ENCODE peak calls at places on chromosomes 16 and 17, in six cellular contexts. S is lower leg skin, B is prostate gland, G is heart left ventricle, N is tibial nerve, E is esophagus squamous epithelium. W is an unnamed sample.

GRCh38 chr17:17032131-17032692 is 10.0 kb upstream of the MPRIP start:
- DNase-seq in S (no peak), B (no peak), G (peak), N (no peak), E (no peak), W (peak)

GRCh38 chr17:69854381-69854780 is 220.6 kb upstream of the KCNJ16 start:
- DNase-seq in S (no peak), B (no peak), G (no peak), N (no peak), E (no peak), W (no peak)

GRCh38 chr16:50011707-50012106 is 13.3 kb upstream of the CNEP1R1 start:
- DNase-seq in S (no peak), B (no peak), G (no peak), N (no peak), E (no peak), W (no peak)

GRCh38 chr17:7179317-7180254 is at the start of gene ASGR1:
- DNase-seq in S (no peak), B (no peak), G (no peak), N (no peak), E (no peak), W (no peak)

GRCh38 chr17:81702934-81703746 is at the start of gene MRPL12:
- DNase-seq in S (peak), B (peak), G (peak), N (peak), E (peak), W (peak)

GRCh38 chr16:85415196-85415988 is 197.7 kb upstream of the GSE1 start:
- DNase-seq in S (peak), B (no peak), G (peak), N (no peak), E (no peak), W (no peak)

GRCh38 chr17:17751489-17751995 is 70.3 kb downstream of the RAI1 start:
- DNase-seq in S (no peak), B (no peak), G (no peak), N (no peak), E (no peak), W (no peak)

GRCh38 chr17:48841395-48841831 is 10.6 kb downstream of the CALCOCO2 start:
- DNase-seq in S (no peak), B (peak), G (no peak), N (peak), E (no peak), W (no peak)

GRCh38 chr17:83098241-83099085 is 19.1 kb downstream of the METRNL start:
- DNase-seq in S (no peak), B (no peak), G (no peak), N (no peak), E (no peak), W (no peak)

GRCh38 chr17:17060930-17061329 is 18.7 kb downstream of the MPRIP start:
- DNase-seq in S (peak), B (no peak), G (peak), N (no peak), E (no peak), W (no peak)

GRCh38 chr17:33113281-33114010 is 121.8 kb downstream of the SPACA3 start:
- DNase-seq in S (no peak), B (no peak), G (no peak), N (no peak), E (no peak), W (no peak)

DNA sequence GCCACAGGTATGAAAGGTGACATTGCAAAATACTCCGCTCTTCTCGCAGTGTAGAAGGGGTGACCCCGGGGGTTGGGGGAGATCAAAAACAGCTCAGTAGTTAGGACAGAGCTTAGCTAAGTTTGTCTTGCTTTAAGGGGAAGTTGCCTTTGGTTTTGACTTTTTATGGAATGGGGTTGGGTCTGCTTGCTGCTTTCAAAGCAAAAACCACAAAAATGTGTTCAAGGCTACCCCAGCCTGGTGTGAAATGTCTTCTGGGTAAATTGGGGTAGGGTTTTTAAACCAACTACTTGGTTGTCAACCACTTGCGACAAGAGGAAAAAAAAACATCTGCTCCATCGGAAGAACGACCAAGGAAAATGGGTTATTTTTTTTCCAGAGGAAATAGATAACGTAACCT is 6.2 kb downstream of the FUS start:
- DNase-seq in S (no peak), B (no peak), G (no peak), N (no peak), E (no peak), W (no peak)
- TF ChIP-seq POLR2A in S (no peak), B (no peak), G (no peak), N (no peak), E (no peak), W (no peak)

DNA sequence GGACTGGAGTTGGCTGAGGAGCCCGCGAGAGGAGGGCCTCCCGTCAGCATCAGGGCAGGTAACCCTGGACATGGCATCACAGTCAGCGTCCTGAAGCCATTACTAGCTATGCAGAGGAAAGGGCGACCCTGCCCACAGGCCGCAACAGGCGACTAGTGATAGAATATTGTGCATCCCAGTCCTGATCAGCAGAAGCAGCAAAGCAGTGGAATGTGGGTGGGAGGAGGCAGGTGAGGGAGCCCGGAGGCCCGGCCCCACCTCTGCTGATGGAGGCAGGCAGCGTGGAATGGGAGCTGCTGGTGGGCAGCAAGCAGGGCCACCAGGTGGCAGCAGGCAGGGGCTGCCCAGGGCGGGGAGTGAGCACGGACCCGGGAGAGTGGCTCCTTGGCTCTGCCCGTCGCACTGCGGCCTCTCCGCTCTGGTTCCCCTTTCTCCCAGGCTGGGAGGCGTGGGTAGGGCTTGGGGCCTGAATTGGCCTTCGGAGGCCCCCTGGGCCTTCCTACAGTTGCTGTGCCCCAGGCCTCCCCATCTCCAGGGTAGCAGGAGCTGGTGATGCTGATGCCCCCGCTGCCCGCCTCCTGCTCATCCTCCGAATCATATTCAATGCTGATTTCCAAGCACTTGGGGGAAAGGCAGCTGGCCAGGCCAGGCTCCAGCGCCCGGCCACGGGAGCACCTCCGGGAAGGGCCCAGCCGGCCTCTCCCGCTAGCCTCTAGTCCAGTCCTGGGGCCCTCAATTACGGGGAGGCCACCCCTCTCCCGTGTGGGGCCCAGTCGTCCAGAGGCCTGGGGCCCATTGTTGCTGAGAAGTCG is 20.2 kb downstream of the TSPOAP1 start:
- DNase-seq in S (peak), B (no peak), G (no peak), N (no peak), E (no peak), W (peak)
- TF ChIP-seq POLR2A in S (no peak), B (no peak), G (no peak), N (no peak), E (no peak), W (no peak)

GRCh38 chr16:4936991-4937781 is at the start of gene PPL:
- DNase-seq in S (peak), B (peak), G (peak), N (peak), E (no peak), W (peak)
- TF ChIP-seq POLR2A in S (no peak), B (peak), G (no peak), N (no peak), E (peak), W (no peak)

DNA sequence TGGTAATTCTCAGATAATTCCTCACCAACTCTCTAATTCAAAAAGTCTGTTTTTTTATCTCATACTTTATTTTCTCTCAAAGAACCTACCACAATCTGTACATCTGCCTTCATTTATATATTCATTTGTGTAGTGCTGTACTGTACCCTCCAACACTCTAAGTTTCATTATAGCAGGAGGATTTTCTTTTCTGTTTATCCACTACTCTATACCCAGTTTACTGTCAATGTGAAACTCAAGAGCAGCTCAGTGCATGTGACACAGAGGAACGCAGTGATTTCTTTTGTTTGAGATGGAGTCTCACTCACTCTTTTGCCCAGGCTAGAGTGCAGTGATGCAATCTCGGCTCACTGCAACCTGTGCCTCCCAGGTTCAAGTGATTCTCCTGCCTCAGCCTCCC is 117.8 kb downstream of the ADAMTS18 start:
- DNase-seq in S (no peak), B (no peak), G (no peak), N (no peak), E (no peak), W (no peak)
- TF ChIP-seq POLR2A in S (no peak), B (no peak), G (no peak), N (no peak), E (no peak), W (no peak)